ENCODE peak calls at places on chromosome 4, in seven cellular contexts. Q is heart right ventricle, E is neural progenitor cell, Z is AG04450, B is GM23338, W is Karpas-422, U is mammary epithelial cell. X is an unnamed sample.

GRCh38 chr4:48742412-48742811 is 37.7 kb downstream of the FRYL start:
- DNase-seq in Q (no peak), E (no peak), Z (no peak), B (no peak), W (no peak), U (peak), X (no peak)

GRCh38 chr4:69823481-69824186 is 36.3 kb downstream of the SULT1E1 start:
- DNase-seq in Q (no peak), E (peak), Z (no peak), B (peak), W (peak), U (peak), X (no peak)

GRCh38 chr4:7610062-7610670 is 175.4 kb upstream of the PSAPL1 start:
- DNase-seq in Q (no peak), E (no peak), Z (no peak), B (no peak), W (no peak), U (no peak), X (no peak)

GRCh38 chr4:78654809-78655208 is 103.2 kb downstream of the ANXA3 start:
- DNase-seq in Q (no peak), E (no peak), Z (peak), B (no peak), W (no peak), U (no peak), X (no peak)

GRCh38 chr4:139887378-139887801 is 221.8 kb downstream of the MGST2 start:
- DNase-seq in Q (no peak), E (no peak), Z (no peak), B (no peak), W (peak), U (peak), X (no peak)

GRCh38 chr4:8152865-8153257 is 5.8 kb downstream of the ABLIM2 start:
- DNase-seq in Q (peak), E (no peak), Z (no peak), B (no peak), W (no peak), U (no peak), X (no peak)

GRCh38 chr4:124738994-124739393 is 26.5 kb upstream of the ANKRD50 start:
- DNase-seq in Q (no peak), E (peak), Z (no peak), B (peak), W (no peak), U (no peak), X (no peak)

GRCh38 chr4:7584133-7584532 is 149.4 kb upstream of the PSAPL1 start:
- DNase-seq in Q (no peak), E (no peak), Z (no peak), B (no peak), W (no peak), U (no peak), X (no peak)

GRCh38 chr4:73458184-73459047 is 22.4 kb downstream of the AFP start:
- DNase-seq in Q (no peak), E (no peak), Z (no peak), B (no peak), W (no peak), U (no peak), X (no peak)

GRCh38 chr4:87073187-87073569 is 138.4 kb downstream of the AFF1 start:
- DNase-seq in Q (no peak), E (no peak), Z (no peak), B (no peak), W (peak), U (no peak), X (no peak)
- H3K4me3 ChIP-seq in Q (peak), E (no peak), Z (no peak), B (no peak), W (peak), U (no peak), X (no peak)

GRCh38 chr4:15482346-15482745 is 12.7 kb downstream of the CC2D2A start:
- DNase-seq in Q (no peak), E (no peak), Z (no peak), B (no peak), W (no peak), U (no peak), X (no peak)

GRCh38 chr4:15479089-15479912 is 9.6 kb downstream of the CC2D2A start:
- DNase-seq in Q (no peak), E (peak), Z (peak), B (peak), W (peak), U (peak), X (peak)

GRCh38 chr4:15478724-15479088 is 9.0 kb downstream of the CC2D2A start:
- DNase-seq in Q (no peak), E (no peak), Z (no peak), B (no peak), W (no peak), U (no peak), X (no peak)

GRCh38 chr4:15482842-15483241 is 13.2 kb downstream of the CC2D2A start:
- DNase-seq in Q (no peak), E (no peak), Z (no peak), B (no peak), W (no peak), U (no peak), X (no peak)

GRCh38 chr4:15479913-15480185 is 10.2 kb downstream of the CC2D2A start:
- DNase-seq in Q (no peak), E (no peak), Z (peak), B (no peak), W (no peak), U (no peak), X (no peak)
- H3K4me3 ChIP-seq in Q (peak), E (peak), Z (peak), B (peak), W (no peak), U (peak), X (peak)

GRCh38 chr4:42558156-42558555 is 98.7 kb downstream of the ATP8A1 start:
- DNase-seq in Q (no peak), E (no peak), Z (no peak), B (no peak), W (no peak), U (no peak), X (no peak)

GRCh38 chr4:42555828-42556227 is 101.1 kb downstream of the ATP8A1 start:
- DNase-seq in Q (no peak), E (no peak), Z (no peak), B (no peak), W (no peak), U (peak), X (no peak)

GRCh38 chr4:42562016-42562415 is 94.9 kb downstream of the ATP8A1 start:
- DNase-seq in Q (no peak), E (no peak), Z (no peak), B (no peak), W (no peak), U (no peak), X (no peak)

GRCh38 chr4:42560465-42560864 is 96.4 kb downstream of the ATP8A1 start:
- DNase-seq in Q (no peak), E (no peak), Z (no peak), B (no peak), W (no peak), U (no peak), X (no peak)

DNA sequence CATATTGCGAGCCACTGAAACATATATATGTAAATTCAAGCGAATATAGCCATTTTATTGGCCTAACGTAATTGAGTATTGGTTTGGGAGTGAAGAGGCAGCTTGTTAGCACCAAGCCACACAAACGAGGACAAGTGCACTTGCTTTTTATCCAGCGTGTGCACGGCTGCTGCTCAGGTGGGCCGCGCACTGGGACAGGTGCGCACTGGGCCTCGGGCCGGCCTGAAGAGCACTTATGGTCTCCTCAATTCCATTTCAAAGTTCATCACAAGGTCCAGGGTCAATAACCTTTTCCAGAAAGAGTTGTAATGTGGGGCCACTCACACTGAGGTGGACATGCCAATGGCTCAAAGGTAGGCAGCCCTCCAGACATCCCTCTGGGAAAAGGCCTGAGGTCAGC is 95.9 kb downstream of the ATP8A1 start:
- DNase-seq in Q (no peak), E (no peak), Z (no peak), B (no peak), W (no peak), U (no peak), X (no peak)
- H3K4me3 ChIP-seq in Q (no peak), E (no peak), Z (no peak), B (no peak), W (no peak), U (no peak), X (no peak)

GRCh38 chr4:95546866-95547707 is 1.7 kb downstream of the UNC5C start:
- DNase-seq in Q (no peak), E (peak), Z (no peak), B (peak), W (no peak), U (peak), X (no peak)

GRCh38 chr4:95548738-95549245 is at the start of gene UNC5C:
- DNase-seq in Q (peak), E (peak), Z (no peak), B (peak), W (no peak), U (peak), X (peak)

GRCh38 chr4:95546236-95546635 is 2.5 kb downstream of the UNC5C start:
- DNase-seq in Q (no peak), E (no peak), Z (no peak), B (no peak), W (no peak), U (peak), X (no peak)

GRCh38 chr4:95549246-95550138 is 719 bp upstream of the UNC5C start:
- DNase-seq in Q (peak), E (peak), Z (no peak), B (peak), W (no peak), U (peak), X (no peak)

DNA sequence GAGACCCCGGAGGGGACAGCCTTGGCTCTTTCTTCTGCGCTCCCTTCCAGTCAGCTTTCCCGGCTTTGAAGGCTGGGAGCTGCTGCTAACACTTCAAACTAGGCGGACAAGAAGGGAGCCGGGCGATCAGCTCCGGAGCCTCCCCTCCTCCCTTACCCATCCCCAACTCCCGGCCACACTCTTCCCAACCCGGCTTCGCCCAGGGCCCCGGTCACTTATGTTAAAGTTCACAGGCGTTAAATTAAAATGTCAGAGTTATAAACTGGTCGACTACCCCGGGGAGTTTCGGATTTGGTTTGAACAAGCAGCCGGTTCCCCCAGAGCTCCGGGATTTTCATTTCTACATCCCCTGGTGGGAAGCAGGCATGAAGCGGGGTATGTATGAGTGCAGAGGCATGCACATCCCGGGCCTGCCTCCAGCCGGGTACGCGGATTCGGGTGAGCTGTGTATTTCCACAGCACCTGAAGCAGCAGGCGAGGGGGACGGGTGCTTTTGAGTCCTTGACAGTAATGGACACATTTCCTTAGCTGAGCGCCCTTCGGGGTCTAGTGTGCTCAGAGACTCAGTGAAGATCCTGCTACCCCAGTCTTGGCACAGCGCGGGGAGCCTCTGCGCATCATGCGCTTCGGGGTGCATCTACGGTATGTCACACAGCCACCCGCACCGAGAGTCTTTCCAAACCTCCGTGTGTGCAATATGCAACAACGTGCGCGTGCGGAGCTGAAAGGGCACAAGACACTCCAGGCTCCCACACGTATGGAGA is 883 bp downstream of the UNC5C start:
- DNase-seq in Q (peak), E (peak), Z (no peak), B (peak), W (no peak), U (peak), X (peak)
- H3K4me3 ChIP-seq in Q (peak), E (peak), Z (peak), B (peak), W (no peak), U (peak), X (peak)

DNA sequence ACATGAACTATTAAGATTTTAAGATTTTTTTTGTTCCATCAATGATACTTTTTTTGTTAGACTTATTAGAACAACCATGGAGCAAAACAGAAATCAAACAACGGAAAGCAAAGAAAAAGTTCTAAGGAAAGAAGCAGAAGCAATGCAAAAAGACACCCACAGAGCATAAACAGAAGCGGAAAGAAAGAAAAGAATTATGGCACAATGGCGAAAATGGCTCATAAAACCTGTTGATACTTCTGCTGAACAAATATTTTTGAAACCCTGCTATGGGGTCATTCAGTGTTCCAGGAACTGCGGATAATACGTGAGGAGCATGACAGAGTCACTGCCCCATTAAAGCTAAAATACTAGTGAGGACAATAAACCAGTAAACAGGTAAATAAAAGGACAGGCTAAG is 138.0 kb downstream of the ADAMTS3 start:
- DNase-seq in Q (no peak), E (no peak), Z (no peak), B (no peak), W (no peak), U (no peak), X (no peak)
- H3K4me3 ChIP-seq in Q (no peak), E (no peak), Z (no peak), B (no peak), W (no peak), U (no peak), X (no peak)

DNA sequence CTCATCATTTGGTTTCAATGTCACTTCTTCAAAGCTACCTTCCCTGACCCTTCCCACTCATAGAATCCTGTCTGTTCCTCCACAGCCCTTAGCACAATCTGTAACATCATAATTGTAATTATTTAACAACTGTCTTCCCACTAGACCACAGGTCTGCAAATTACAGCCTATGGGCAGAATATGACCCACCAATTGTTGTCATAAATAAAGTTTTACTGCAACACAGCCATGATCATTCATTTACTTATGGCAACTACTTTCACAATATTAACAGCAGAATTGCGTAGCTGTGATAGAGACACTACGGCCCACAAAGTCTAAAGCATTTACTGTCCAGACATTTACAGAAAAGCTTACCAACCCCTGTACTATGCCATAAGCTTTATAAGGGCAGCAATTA is 15.9 kb downstream of the USP46 start:
- DNase-seq in Q (no peak), E (no peak), Z (no peak), B (no peak), W (no peak), U (no peak), X (no peak)
- H3K4me3 ChIP-seq in Q (no peak), E (no peak), Z (no peak), B (no peak), W (no peak), U (no peak), X (no peak)

DNA sequence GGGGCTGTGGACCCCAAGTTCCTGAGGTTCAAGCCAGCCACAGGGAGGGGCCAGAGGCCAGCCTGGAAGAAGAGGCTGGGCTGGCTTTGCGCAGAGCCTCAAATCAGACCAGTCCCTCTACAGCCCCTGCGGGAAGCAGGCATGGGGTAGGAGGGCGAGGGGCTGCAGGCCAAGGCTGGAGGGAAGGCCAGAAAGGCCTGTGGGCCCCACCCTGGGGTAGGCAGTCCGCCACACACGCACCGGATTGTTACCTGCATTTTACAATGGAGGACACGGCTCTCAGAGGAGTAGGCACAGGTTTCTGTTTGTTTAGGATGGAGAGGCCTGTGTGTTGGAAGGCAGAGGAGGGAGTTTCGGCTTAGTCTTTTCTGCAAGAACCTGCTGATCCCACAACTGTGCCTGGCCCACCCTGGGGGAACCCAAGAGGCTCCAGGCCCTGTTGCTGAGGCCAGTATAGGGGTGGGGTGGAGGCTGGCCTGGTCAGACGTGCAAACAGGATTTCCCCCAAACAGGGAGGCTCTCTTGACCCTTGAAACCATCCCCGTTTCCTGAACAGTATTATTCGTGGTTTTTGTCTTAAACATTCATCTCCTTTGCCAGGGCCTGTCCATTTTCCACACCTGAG is 659 bp upstream of the SLC49A3 start:
- DNase-seq in Q (no peak), E (no peak), Z (no peak), B (no peak), W (no peak), U (no peak), X (no peak)
- H3K4me3 ChIP-seq in Q (peak), E (peak), Z (no peak), B (peak), W (no peak), U (no peak), X (peak)